ENCODE peak calls at places on chromosome 4, in eight cellular contexts. N is dorsolateral prefrontal cortex; I is NCI-H1436; G is dermis blood vessel endothelial cell; M is pancreas; Y is NCI-H1092 treated with DMSO at 0.1 percent for 48 hours; L is stimulated activated CD8-positive, alpha-beta memory T cell treated with anti-CD3 and anti-CD28 coated beads, Interleukin-2, amount 100 ng/mL, for 48 hours; V is caudate nucleus. K is an unnamed sample.

GRCh38 chr4:64158648-64159326 is 250.5 kb downstream of the TECRL start:
- DNase-seq in Y (peak), N (no peak), M (peak), V (peak), G (peak), I (peak), L (peak), K (peak)

GRCh38 chr4:1753256-1753655 is 31.9 kb downstream of the TACC3 start:
- DNase-seq in L (no peak), N (no peak), I (no peak), Y (no peak), M (no peak), G (no peak), V (no peak), K (no peak)

GRCh38 chr4:65482410-65482809 is 187.9 kb downstream of the EPHA5 start:
- DNase-seq in N (no peak), G (peak), I (no peak), L (no peak), M (no peak), V (no peak), Y (no peak), K (no peak)

GRCh38 chr4:169013396-169013795 is 3.3 kb upstream of the CBR4 start:
- DNase-seq in V (no peak), M (no peak), Y (no peak), I (no peak), L (no peak), G (no peak), N (no peak), K (no peak)

GRCh38 chr4:94525993-94526740 is 74.4 kb downstream of the PDLIM5 start:
- DNase-seq in G (no peak), L (no peak), I (no peak), V (no peak), Y (no peak), N (no peak), M (no peak), K (peak)

GRCh38 chr4:169070071-169070894 is 60.2 kb upstream of the CBR4 start:
- DNase-seq in I (peak), L (no peak), Y (peak), G (peak), N (no peak), M (peak), V (no peak), K (peak)

GRCh38 chr4:6162885-6163284 is 37.5 kb downstream of the JAKMIP1 start:
- DNase-seq in V (no peak), N (no peak), Y (no peak), I (no peak), M (no peak), L (no peak), G (no peak), K (no peak)

GRCh38 chr4:96035727-96036126 is 195.8 kb downstream of the PDHA2 start:
- DNase-seq in M (no peak), V (peak), L (no peak), G (peak), N (no peak), I (no peak), Y (peak), K (no peak)

GRCh38 chr4:7255488-7255881 is 63.1 kb downstream of the SORCS2 start:
- DNase-seq in I (no peak), N (no peak), M (no peak), G (no peak), Y (no peak), L (no peak), V (no peak), K (no peak)

GRCh38 chr4:37471971-37472370 is 214.2 kb downstream of the RELL1 start:
- DNase-seq in Y (no peak), M (peak), I (no peak), V (no peak), L (no peak), G (no peak), N (no peak), K (no peak)

GRCh38 chr4:38504396-38504715 is 159.6 kb upstream of the KLF3 start:
- DNase-seq in G (no peak), V (no peak), Y (no peak), N (no peak), I (no peak), L (no peak), M (no peak), K (no peak)

GRCh38 chr4:39763714-39764572 is 66.0 kb downstream of the UBE2K start:
- DNase-seq in N (no peak), L (no peak), G (no peak), I (no peak), M (no peak), Y (no peak), V (no peak), K (no peak)

GRCh38 chr4:578451-579443 is 2.7 kb upstream of the TMEM271 start:
- DNase-seq in V (no peak), G (no peak), L (no peak), Y (no peak), I (no peak), M (no peak), N (no peak), K (no peak)

GRCh38 chr4:87092389-87093141 is 127.9 kb downstream of the KLHL8 start:
- DNase-seq in G (peak), V (peak), Y (peak), I (no peak), M (peak), N (no peak), L (no peak), K (no peak)

GRCh38 chr4:110418641-110419040 is 57.3 kb upstream of the ENPEP start:
- DNase-seq in L (no peak), M (no peak), I (no peak), Y (no peak), N (no peak), V (no peak), G (no peak), K (no peak)

GRCh38 chr4:143346208-143346607 is 9.5 kb downstream of the GAB1 start:
- DNase-seq in L (no peak), Y (no peak), I (no peak), N (no peak), M (peak), V (no peak), G (no peak), K (no peak)

GRCh38 chr4:80104927-80105326 is 31.9 kb upstream of the ANTXR2 start:
- DNase-seq in L (no peak), N (no peak), M (no peak), G (no peak), I (no peak), Y (no peak), V (no peak), K (no peak)

GRCh38 chr4:26360864-26361263 is 40.0 kb downstream of the RBPJ start:
- DNase-seq in L (no peak), G (no peak), M (no peak), V (no peak), Y (no peak), N (no peak), I (no peak), K (no peak)

GRCh38 chr4:98399915-98400314 is 138.7 kb downstream of the RAP1GDS1 start:
- DNase-seq in V (no peak), N (no peak), L (no peak), M (no peak), G (no peak), I (no peak), Y (no peak), K (no peak)

GRCh38 chr4:3851881-3852280 is 85.7 kb downstream of the ADRA2C start:
- DNase-seq in L (no peak), I (no peak), N (no peak), M (no peak), Y (no peak), V (no peak), G (no peak), K (no peak)

GRCh38 chr4:95288552-95288951 is 260.2 kb downstream of the UNC5C start:
- DNase-seq in N (no peak), Y (no peak), L (no peak), I (no peak), V (no peak), M (no peak), G (no peak), K (no peak)

GRCh38 chr4:40455340-40455902 is 120.3 kb downstream of the CHRNA9 start:
- DNase-seq in M (peak), N (no peak), L (no peak), I (no peak), V (no peak), G (no peak), Y (no peak), K (no peak)

GRCh38 chr4:87469390-87469789 is 47.0 kb downstream of the NUDT9 start:
- DNase-seq in G (no peak), Y (no peak), I (no peak), L (no peak), V (no peak), M (no peak), N (no peak), K (no peak)

GRCh38 chr4:53505947-53506346 is 85.3 kb downstream of the LNX1 start:
- DNase-seq in N (no peak), I (no peak), Y (no peak), G (peak), M (no peak), V (no peak), L (no peak), K (no peak)

GRCh38 chr4:123449780-123450179 is 53.2 kb downstream of the SPRY1 start:
- DNase-seq in N (no peak), Y (no peak), I (no peak), L (no peak), G (peak), M (no peak), V (no peak), K (peak)